ENCODE peak calls at places on chromosomes 11 and 22, in six cellular contexts. L, D, Y, B, F and T are unnamed samples.

GRCh38 chr11:67256477-67256876 is 9.8 kb upstream of the GRK2 start:
- DNase-seq in L (no peak), B (no peak), D (no peak), F (no peak), Y (no peak), T (no peak)

GRCh38 chr11:113481672-113482071 is 6.5 kb upstream of the DRD2 start:
- DNase-seq in Y (no peak), F (no peak), L (no peak), D (no peak), B (no peak), T (no peak)

GRCh38 chr11:1076061-1076665 is 1.5 kb downstream of the MUC2 start:
- DNase-seq in B (peak), L (no peak), D (no peak), F (no peak), Y (no peak), T (no peak)

GRCh38 chr22:39937881-39938280 is 22.3 kb upstream of the TMA7B start:
- DNase-seq in F (no peak), Y (no peak), B (no peak), D (no peak), L (no peak), T (no peak)

GRCh38 chr22:42160830-42161696 is 30.5 kb upstream of the CYP2D6 start:
- DNase-seq in B (no peak), D (no peak), L (no peak), F (no peak), Y (no peak), T (no peak)

GRCh38 chr11:73980001-73980960 is 2.4 kb downstream of the UCP2 start:
- DNase-seq in L (no peak), D (no peak), F (no peak), B (peak), Y (no peak), T (no peak)

GRCh38 chr11:92762175-92762574 is 207.3 kb upstream of the MTNR1B start:
- DNase-seq in Y (no peak), D (no peak), F (no peak), L (no peak), B (no peak), T (no peak)

GRCh38 chr22:20566420-20567260 is 59.2 kb downstream of the MED15 start:
- DNase-seq in B (peak), F (peak), Y (peak), D (peak), L (no peak), T (peak)

GRCh38 chr11:98589975-98590374 is 430.8 kb upstream of the CNTN5 start:
- DNase-seq in F (no peak), Y (no peak), D (no peak), B (no peak), L (no peak), T (no peak)

GRCh38 chr22:42303304-42304020 is 33.0 kb upstream of the TCF20 start:
- DNase-seq in F (no peak), B (no peak), D (no peak), L (no peak), Y (no peak), T (no peak)

GRCh38 chr11:81596709-81597108 is 1137.0 kb downstream of the FAM181B start:
- DNase-seq in F (no peak), Y (no peak), L (no peak), D (no peak), B (no peak), T (no peak)

GRCh38 chr22:17891427-17892167 is 117.3 kb upstream of the BID start:
- DNase-seq in F (no peak), Y (peak), D (no peak), B (no peak), L (peak), T (no peak)

GRCh38 chr11:121145826-121146225 is 44.8 kb downstream of the TECTA start:
- DNase-seq in L (no peak), F (no peak), B (no peak), Y (no peak), D (no peak), T (no peak)